ENCODE peak calls at places on chromosome 16, in seven cellular contexts. E is fibroblast of the aortic adventitia, M is adrenal gland, N is Caco-2, U is heart left ventricle, Y is mesothelial cell of epicardium, J is fibroblast of lung. V is an unnamed sample.

GRCh38 chr16:30838876-30839471 is 52.0 kb upstream of the ZNF629 start:
- DNase-seq in E (no peak), M (no peak), N (peak; percentile 23), U (no peak), Y (no peak), J (no peak), V (no peak)

GRCh38 chr16:47316686-47317085 is 144.2 kb downstream of the ITFG1 start:
- DNase-seq in E (no peak), M (no peak), N (no peak), U (no peak), Y (no peak), J (no peak), V (no peak)

GRCh38 chr16:63458842-63459241 is 1422.6 kb upstream of the CDH8 start:
- DNase-seq in E (no peak), M (no peak), N (no peak), U (no peak), Y (no peak), J (no peak), V (no peak)

GRCh38 chr16:87374313-87374712 is 9.3 kb downstream of the FBXO31 start:
- DNase-seq in E (no peak), M (no peak), N (no peak), U (no peak), Y (no peak), J (no peak), V (no peak)

GRCh38 chr16:1458336-1458976 is 14.1 kb upstream of the CCDC154 start:
- DNase-seq in E (no peak), M (no peak), N (no peak), U (no peak), Y (no peak), J (peak; percentile 5), V (no peak)

GRCh38 chr16:23476289-23476688 is 23.3 kb upstream of the COG7 start:
- DNase-seq in E (no peak), M (no peak), N (no peak), U (no peak), Y (no peak), J (no peak), V (no peak)

GRCh38 chr16:17460890-17461289 is 9.9 kb downstream of the XYLT1 start:
- DNase-seq in E (no peak), M (no peak), N (no peak), U (no peak), Y (no peak), J (no peak), V (no peak)

GRCh38 chr16:77585379-77585778 is 136.9 kb upstream of the NUDT7 start:
- DNase-seq in E (peak; percentile 35), M (no peak), N (no peak), U (no peak), Y (no peak), J (peak; percentile 66), V (no peak)

GRCh38 chr16:55912022-55912421 is 36.8 kb upstream of the CES5A start:
- DNase-seq in E (no peak), M (no peak), N (no peak), U (peak; percentile 89), Y (no peak), J (no peak), V (peak; percentile 67)

GRCh38 chr16:87706278-87707000 is 59.3 kb downstream of the KLHDC4 start:
- DNase-seq in E (no peak), M (no peak), N (no peak), U (no peak), Y (no peak), J (no peak), V (no peak)

GRCh38 chr16:13056607-13057006 is 155.2 kb downstream of the SHISA9 start:
- DNase-seq in E (no peak), M (no peak), N (no peak), U (no peak), Y (no peak), J (no peak), V (no peak)

GRCh38 chr16:50998411-50998810 is 152.7 kb downstream of the SALL1 start:
- DNase-seq in E (no peak), M (no peak), N (no peak), U (no peak), Y (no peak), J (no peak), V (no peak)

GRCh38 chr16:68116256-68116853 is 31.2 kb downstream of the NFATC3 start:
- DNase-seq in E (peak; percentile 62), M (no peak), N (peak; percentile 29), U (no peak), Y (no peak), J (peak; percentile 53), V (no peak)

GRCh38 chr16:89114159-89114981 is 20.7 kb downstream of the ACSF3 start:
- DNase-seq in E (no peak), M (no peak), N (no peak), U (no peak), Y (no peak), J (no peak), V (no peak)

GRCh38 chr16:23905027-23905426 is 69.2 kb downstream of the PRKCB start:
- DNase-seq in E (peak; percentile 4), M (no peak), N (peak; percentile 2), U (no peak), Y (peak; percentile 34), J (peak; percentile 6), V (no peak)

GRCh38 chr16:66923247-66923851 is 2.0 kb downstream of the RRAD start:
- DNase-seq in E (peak; percentile 77), M (peak; percentile 85), N (no peak), U (peak; percentile 74), Y (no peak), J (no peak), V (no peak)

GRCh38 chr16:75109732-75110243 is 6.8 kb downstream of the LDHD start:
- DNase-seq in E (no peak), M (peak; percentile 78), N (no peak), U (peak; percentile 91), Y (no peak), J (no peak), V (no peak)

GRCh38 chr16:78973041-78973440 is 627.5 kb downstream of the MAF start:
- DNase-seq in E (no peak), M (no peak), N (no peak), U (no peak), Y (no peak), J (no peak), V (no peak)

GRCh38 chr16:4116328-4117249 is at the start of gene ADCY9:
- DNase-seq in E (peak; percentile 55), M (peak; percentile 60), N (peak; percentile 86), U (peak; percentile 82), Y (peak; percentile 81), J (peak; percentile 75), V (no peak)

GRCh38 chr16:7628981-7629380 is 296.3 kb downstream of the RBFOX1 start:
- DNase-seq in E (no peak), M (no peak), N (no peak), U (no peak), Y (no peak), J (no peak), V (no peak)

GRCh38 chr16:3509470-3509928 is 8.7 kb downstream of the CLUAP1 start:
- DNase-seq in E (no peak), M (no peak), N (no peak), U (no peak), Y (no peak), J (no peak), V (no peak)

GRCh38 chr16:78473031-78473699 is 373.7 kb downstream of the WWOX start:
- DNase-seq in E (no peak), M (no peak), N (no peak), U (no peak), Y (no peak), J (no peak), V (no peak)

GRCh38 chr16:71499775-71500364 is 10.7 kb upstream of the ZNF19 start:
- DNase-seq in E (peak; percentile 77), M (peak; percentile 36), N (peak; percentile 70), U (no peak), Y (no peak), J (peak; percentile 75), V (no peak)

GRCh38 chr16:2082171-2082982 is 34.6 kb downstream of the TSC2 start:
- DNase-seq in E (no peak), M (peak; percentile 93), N (no peak), U (peak; percentile 65), Y (no peak), J (peak; percentile 73), V (no peak)

GRCh38 chr16:66264311-66265105 is 102.0 kb upstream of the CDH5 start:
- DNase-seq in E (no peak), M (peak; percentile 40), N (no peak), U (no peak), Y (no peak), J (no peak), V (peak; percentile 52)

GRCh38 chr16:72946474-72947194 is 101.3 kb downstream of the ZFHX3 start:
- DNase-seq in E (peak; percentile 39), M (peak; percentile 87), N (no peak), U (peak; percentile 85), Y (no peak), J (peak; percentile 57), V (peak; percentile 75)

GRCh38 chr16:13517856-13518255 is 402.1 kb upstream of the ERCC4 start:
- DNase-seq in E (no peak), M (no peak), N (no peak), U (no peak), Y (no peak), J (no peak), V (no peak)

GRCh38 chr16:70433456-70434103 is 5.3 kb downstream of the ST3GAL2 start:
- DNase-seq in E (peak; percentile 86), M (peak; percentile 66), N (no peak), U (peak; percentile 79), Y (no peak), J (peak; percentile 87), V (peak; percentile 67)

GRCh38 chr16:4272114-4272954 is 489 bp downstream of the TFAP4 start:
- DNase-seq in E (no peak), M (peak; percentile 62), N (peak; percentile 62), U (peak; percentile 59), Y (peak; percentile 43), J (peak; percentile 28), V (no peak)

GRCh38 chr16:74035816-74036215 is 260.8 kb upstream of the PSMD7 start:
- DNase-seq in E (no peak), M (no peak), N (peak; percentile 30), U (no peak), Y (no peak), J (peak; percentile 35), V (no peak)

GRCh38 chr16:9033125-9033830 is 58.2 kb upstream of the HAPSTR1 start:
- DNase-seq in E (peak; percentile 77), M (peak; percentile 29), N (peak; percentile 43), U (no peak), Y (no peak), J (peak; percentile 78), V (no peak)
- TF ChIP-seq CTCF in E (peak; percentile 72), M (peak; percentile 26), N (peak; percentile 42), U (peak; percentile 15), Y (no peak), J (peak; percentile 62), V (peak; percentile 57)

GRCh38 chr16:401468-402348 is at the start of gene DECR2:
- DNase-seq in E (peak; percentile 87), M (peak; percentile 95), N (peak; percentile 93), U (peak; percentile 96), Y (peak; percentile 99), J (peak; percentile 91), V (peak; percentile 93)
- TF ChIP-seq CTCF in E (peak; percentile 14), M (no peak), N (peak; percentile 41), U (peak; percentile 83), Y (peak; percentile 39), J (peak; percentile 31), V (peak; percentile 50)

GRCh38 chr16:85675528-85675927 is 13.2 kb downstream of the GINS2 start:
- DNase-seq in E (peak; percentile 56), M (no peak), N (peak; percentile 52), U (no peak), Y (no peak), J (peak; percentile 59), V (no peak)
- TF ChIP-seq CTCF in E (peak; percentile 61), M (peak; percentile 29), N (peak; percentile 77), U (peak; percentile 34), Y (no peak), J (peak; percentile 52), V (peak; percentile 58)

GRCh38 chr16:57609541-57610401 is 18.7 kb upstream of the ADGRG1 start:
- DNase-seq in E (peak; percentile 65), M (peak; percentile 33), N (no peak), U (peak; percentile 46), Y (no peak), J (peak; percentile 41), V (no peak)
- TF ChIP-seq CTCF in E (peak; percentile 17), M (no peak), N (no peak), U (peak; percentile 20), Y (no peak), J (no peak), V (peak; percentile 12)